ENCODE peak calls at places on chromosomes 12 and 14, in seven cellular contexts. R, I, E, Q, O, A and H are unnamed samples.

GRCh38 chr12:110100315-110100970 is 23.7 kb upstream of the IFT81 start:
- DNase-seq in I (peak), R (peak), A (peak), E (peak), O (peak), Q (peak), H (peak)

GRCh38 chr12:123131879-123132402 is 18.9 kb downstream of the PITPNM2 start:
- DNase-seq in O (no peak), E (no peak), I (no peak), A (no peak), Q (no peak), R (no peak), H (no peak)

GRCh38 chr12:32754101-32754500 is 1.6 kb downstream of the YARS2 start:
- DNase-seq in O (no peak), A (no peak), R (no peak), Q (no peak), I (no peak), E (no peak), H (no peak)

GRCh38 chr12:15728118-15728598 is 61.0 kb downstream of the EPS8 start:
- DNase-seq in O (no peak), A (no peak), R (peak), I (no peak), Q (no peak), E (peak), H (no peak)

GRCh38 chr12:48815281-48816110 is 2.8 kb upstream of the CACNB3 start:
- DNase-seq in E (peak), Q (peak), A (no peak), R (peak), I (no peak), O (peak), H (peak)

GRCh38 chr14:101175731-101176534 is 272.4 kb upstream of the RTL1 start:
- DNase-seq in Q (no peak), A (no peak), R (no peak), O (no peak), E (peak), I (no peak), H (no peak)

GRCh38 chr12:108561852-108562347 is 496 bp upstream of the ISCU start:
- DNase-seq in R (peak), E (no peak), I (no peak), A (no peak), O (no peak), Q (no peak), H (no peak)

GRCh38 chr12:132783917-132784531 is 22.4 kb upstream of the ANKLE2 start:
- DNase-seq in R (no peak), A (no peak), Q (no peak), E (no peak), I (no peak), O (no peak), H (no peak)

GRCh38 chr14:34301107-34301734 is 160.8 kb downstream of the SPTSSA start:
- DNase-seq in Q (peak), R (peak), I (peak), A (no peak), O (peak), E (peak), H (peak)

GRCh38 chr12:40336573-40337199 is 111.9 kb downstream of the LRRK2 start:
- DNase-seq in E (peak), Q (peak), R (no peak), O (peak), A (no peak), I (no peak), H (peak)

GRCh38 chr12:65496617-65497016 is 218.1 kb downstream of the MSRB3 start:
- DNase-seq in I (no peak), A (no peak), R (no peak), Q (no peak), O (no peak), E (no peak), H (no peak)

GRCh38 chr14:99552572-99553216 is 51.3 kb downstream of the CCDC85C start:
- DNase-seq in E (no peak), O (peak), Q (no peak), I (no peak), R (no peak), A (no peak), H (no peak)

GRCh38 chr12:111597731-111598636 is 1.1 kb downstream of the ATXN2 start:
- DNase-seq in E (peak), A (no peak), O (no peak), Q (peak), I (no peak), R (no peak), H (peak)

GRCh38 chr12:122506393-122506938 is 5.7 kb upstream of the ZCCHC8 start:
- DNase-seq in A (no peak), O (no peak), Q (no peak), E (no peak), R (no peak), I (no peak), H (no peak)

GRCh38 chr14:63890553-63890952 is 37.7 kb downstream of the SYNE2 start:
- DNase-seq in Q (no peak), O (no peak), A (no peak), I (no peak), E (no peak), R (no peak), H (no peak)

GRCh38 chr14:73492661-73493060 is 1.9 kb downstream of the RIOX1 start:
- DNase-seq in Q (no peak), O (no peak), R (no peak), I (no peak), A (no peak), E (no peak), H (no peak)

GRCh38 chr12:97595936-97596335 is 133.3 kb downstream of the RMST start:
- DNase-seq in Q (no peak), R (no peak), O (no peak), A (no peak), E (no peak), I (no peak), H (no peak)

GRCh38 chr12:115802767-115803166 is 474.7 kb downstream of the MED13L start:
- DNase-seq in E (no peak), R (no peak), Q (no peak), A (no peak), I (no peak), O (no peak), H (no peak)

GRCh38 chr14:74547331-74547927 is 53.9 kb downstream of the ISCA2 start:
- DNase-seq in R (no peak), A (no peak), I (no peak), E (no peak), Q (no peak), O (no peak), H (no peak)

DNA sequence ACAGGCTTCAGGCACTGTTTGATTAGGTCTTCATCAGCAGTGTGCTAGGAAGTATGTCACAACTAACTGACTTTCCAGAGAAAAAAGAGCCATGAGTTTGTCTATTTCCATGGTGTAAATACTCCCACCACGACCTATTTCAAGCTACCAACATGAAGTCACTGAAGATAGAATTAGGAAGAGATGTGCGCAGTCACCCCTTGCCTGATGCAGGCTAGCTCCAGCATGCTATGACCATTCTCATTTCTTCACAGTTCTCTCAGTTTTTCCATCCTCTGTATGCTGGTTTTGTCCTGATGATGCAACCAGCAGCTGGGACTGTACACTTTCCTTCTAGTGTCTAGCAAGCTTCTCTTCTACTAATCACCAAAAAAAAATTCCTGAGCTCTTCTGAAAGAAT is 191.6 kb upstream of the NUDT4 start:
- DNase-seq in O (no peak), E (no peak), I (no peak), Q (no peak), A (no peak), R (no peak), H (no peak)
- TF ChIP-seq JUND in O (no peak), E (no peak), I (no peak), Q (no peak), A (no peak), R (no peak), H (no peak)

GRCh38 chr14:90111895-90112534 is 50.2 kb downstream of the KCNK13 start:
- DNase-seq in A (no peak), E (no peak), I (no peak), R (peak), O (peak), Q (no peak), H (no peak)
- TF ChIP-seq JUND in A (no peak), E (peak), I (no peak), R (peak), O (no peak), Q (no peak), H (no peak)

GRCh38 chr14:56087824-56088571 is 30.2 kb upstream of the PELI2 start:
- DNase-seq in A (no peak), E (no peak), Q (no peak), O (no peak), I (no peak), R (no peak), H (no peak)
- TF ChIP-seq JUND in A (no peak), E (no peak), Q (no peak), O (no peak), I (no peak), R (no peak), H (no peak)

GRCh38 chr12:117884161-117884560 is 84.6 kb downstream of the KSR2 start:
- DNase-seq in I (no peak), R (no peak), Q (no peak), E (no peak), A (no peak), O (no peak), H (no peak)
- TF ChIP-seq JUND in I (no peak), R (no peak), Q (no peak), E (no peak), A (no peak), O (no peak), H (no peak)

GRCh38 chr14:30016025-30016424 is 88.4 kb upstream of the PRKD1 start:
- DNase-seq in A (no peak), E (no peak), R (no peak), I (no peak), O (no peak), Q (no peak), H (no peak)
- TF ChIP-seq JUND in A (no peak), E (no peak), R (no peak), I (no peak), O (no peak), Q (no peak), H (no peak)

GRCh38 chr12:104870797-104871196 is 87.3 kb downstream of the SLC41A2 start:
- DNase-seq in Q (no peak), E (no peak), O (no peak), I (peak), A (no peak), R (no peak), H (no peak)
- TF ChIP-seq JUND in Q (no peak), E (no peak), O (no peak), I (no peak), A (no peak), R (no peak), H (no peak)

DNA sequence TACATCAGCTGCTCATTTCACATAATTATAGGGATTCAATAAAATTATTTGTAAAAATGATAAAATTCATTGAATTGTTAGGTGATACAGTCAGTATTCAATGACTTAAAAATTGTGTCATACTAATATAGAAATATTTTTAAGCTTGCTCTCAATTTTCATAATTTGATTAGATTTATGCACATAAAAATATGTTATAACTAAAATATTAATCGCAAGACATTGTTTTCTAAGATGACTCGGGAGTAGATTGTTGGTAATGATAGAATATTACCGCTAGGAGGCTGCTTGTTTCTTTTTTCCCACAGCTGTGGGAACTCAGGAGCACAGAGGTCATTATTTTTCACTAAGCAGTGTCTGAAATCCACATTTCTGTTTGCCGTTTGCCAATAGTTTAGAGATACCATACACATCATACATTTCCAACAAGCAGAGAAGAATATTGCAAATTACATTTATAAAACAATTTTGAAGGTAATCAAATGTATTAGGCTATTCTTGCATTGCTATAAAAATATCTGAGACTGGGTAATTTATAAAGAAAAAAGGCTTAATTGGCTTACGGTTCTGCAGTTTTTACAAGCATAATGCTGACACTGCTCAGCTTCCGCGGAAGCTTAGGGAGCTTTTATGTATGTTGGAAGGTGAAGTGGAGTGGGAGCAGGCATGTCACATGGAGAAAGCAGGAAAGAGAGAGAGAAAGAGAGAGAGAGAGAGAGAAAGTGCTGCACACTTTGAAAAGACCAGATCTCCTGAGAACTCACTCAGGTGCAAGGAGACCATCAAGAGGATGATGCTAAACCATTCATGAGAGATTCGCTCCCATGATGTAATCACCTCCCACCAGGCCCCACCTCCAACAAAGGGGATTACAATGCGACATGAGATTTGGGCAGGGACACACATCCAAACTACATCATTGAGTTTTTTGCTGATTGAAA is 9.2 kb downstream of the CD69 start:
- DNase-seq in E (peak), R (peak), A (no peak), Q (peak), O (peak), I (no peak), H (no peak)
- TF ChIP-seq JUND in E (no peak), R (no peak), A (no peak), Q (no peak), O (no peak), I (no peak), H (no peak)

GRCh38 chr14:23539209-23539866 is 12.2 kb downstream of the ZFHX2 start:
- DNase-seq in E (peak), Q (peak), O (peak), R (peak), A (no peak), I (no peak), H (peak)
- TF ChIP-seq JUND in E (no peak), Q (no peak), O (no peak), R (no peak), A (no peak), I (no peak), H (no peak)